ENCODE peak calls at places on chromosomes 7 and 10, in five cellular contexts. A is ovary, J is lower lobe of right lung, V is tibial nerve, M is GM23338. B is an unnamed sample.

GRCh38 chr7:65301007-65301406 is 72.6 kb upstream of the ZNF92 start:
- DNase-seq in A (no peak), J (no peak), V (no peak), M (no peak), B (no peak)

GRCh38 chr10:63437334-63437949 is 28.3 kb downstream of the JMJD1C start:
- DNase-seq in A (no peak), J (no peak), V (no peak), M (no peak), B (no peak)

GRCh38 chr7:128323489-128324362 is 20.0 kb downstream of the RBM28 start:
- DNase-seq in A (no peak), J (no peak), V (no peak), M (no peak), B (no peak)

GRCh38 chr10:9877978-9878377 is 1139.7 kb upstream of the CELF2 start:
- DNase-seq in A (no peak), J (no peak), V (no peak), M (no peak), B (no peak)

GRCh38 chr7:18553585-18554055 is 58.1 kb downstream of the HDAC9 start:
- DNase-seq in A (no peak), J (no peak), V (no peak), M (no peak), B (no peak)

GRCh38 chr10:75180592-75180991 is 30.0 kb upstream of the VDAC2 start:
- DNase-seq in A (no peak), J (no peak), V (no peak), M (no peak), B (no peak)

GRCh38 chr7:4799508-4800268 is 24.3 kb downstream of the AP5Z1 start:
- DNase-seq in A (no peak), J (peak), V (peak), M (no peak), B (no peak)

GRCh38 chr7:146635200-146636032 is 518.8 kb downstream of the CNTNAP2 start:
- DNase-seq in A (no peak), J (no peak), V (no peak), M (peak), B (no peak)

GRCh38 chr10:103476046-103476768 is 2.8 kb downstream of the CALHM3 start:
- DNase-seq in A (no peak), J (no peak), V (no peak), M (peak), B (no peak)

GRCh38 chr7:50359995-50360925 is 55.7 kb downstream of the IKZF1 start:
- DNase-seq in A (no peak), J (no peak), V (no peak), M (no peak), B (no peak)
- H3K27ac ChIP-seq in A (no peak), J (peak), V (no peak), M (no peak), B (no peak)

GRCh38 chr10:47139121-47139520 is 160.9 kb upstream of the GDF10 start:
- DNase-seq in A (no peak), J (no peak), V (no peak), M (no peak), B (no peak)
- H3K4me3 ChIP-seq in A (no peak), J (no peak), V (no peak), M (no peak), B (no peak)

GRCh38 chr7:106042196-106042611 is 69.9 kb downstream of the SYPL1 start:
- DNase-seq in A (peak), J (no peak), V (no peak), M (no peak), B (no peak)
- H3K27ac ChIP-seq in A (peak), J (no peak), V (no peak), M (no peak), B (no peak)

GRCh38 chr10:5809541-5810154 is 3.6 kb downstream of the GDI2 start:
- DNase-seq in A (no peak), J (no peak), V (no peak), M (no peak), B (no peak)
- H3K4me3 ChIP-seq in A (no peak), J (no peak), V (no peak), M (peak), B (peak)

GRCh38 chr10:79136227-79137005 is 67.7 kb downstream of the ZMIZ1 start:
- DNase-seq in A (no peak), J (no peak), V (no peak), M (no peak), B (no peak)
- H3K27ac ChIP-seq in A (peak), J (peak), V (peak), M (no peak), B (peak)

DNA sequence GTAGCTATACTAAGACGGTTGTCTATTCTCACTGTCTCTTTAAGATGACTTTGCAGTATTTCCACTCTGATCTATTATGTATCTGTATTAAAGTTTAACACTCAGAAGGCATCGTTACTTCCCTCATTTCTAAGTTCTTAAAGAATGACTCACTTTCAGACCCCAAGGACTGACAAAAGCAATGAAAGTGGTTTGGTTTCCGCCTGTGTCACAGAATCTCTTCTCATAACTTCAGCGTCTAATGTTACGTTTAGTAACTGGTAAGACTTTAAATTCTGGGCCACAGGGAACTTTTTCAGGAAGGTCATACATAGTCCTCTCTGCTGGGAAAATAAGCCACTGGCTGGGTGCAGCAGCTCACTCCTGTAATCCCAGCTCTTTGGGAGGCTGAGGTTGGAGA is 892.0 kb upstream of the AUTS2 start:
- DNase-seq in A (no peak), J (no peak), V (no peak), M (no peak), B (no peak)
- H3K4me3 ChIP-seq in A (no peak), J (no peak), V (no peak), M (no peak), B (no peak)

GRCh38 chr7:116195451-116195850 is 14.9 kb upstream of the TES start:
- DNase-seq in A (no peak), J (no peak), V (no peak), M (no peak), B (no peak)

GRCh38 chr7:116196947-116197346 is 13.4 kb upstream of the TES start:
- DNase-seq in A (no peak), J (no peak), V (no peak), M (no peak), B (no peak)

GRCh38 chr7:116194115-116194514 is 16.2 kb upstream of the TES start:
- DNase-seq in A (no peak), J (no peak), V (no peak), M (no peak), B (no peak)

GRCh38 chr7:116197355-116197754 is 13.0 kb upstream of the TES start:
- DNase-seq in A (no peak), J (no peak), V (no peak), M (no peak), B (no peak)

DNA sequence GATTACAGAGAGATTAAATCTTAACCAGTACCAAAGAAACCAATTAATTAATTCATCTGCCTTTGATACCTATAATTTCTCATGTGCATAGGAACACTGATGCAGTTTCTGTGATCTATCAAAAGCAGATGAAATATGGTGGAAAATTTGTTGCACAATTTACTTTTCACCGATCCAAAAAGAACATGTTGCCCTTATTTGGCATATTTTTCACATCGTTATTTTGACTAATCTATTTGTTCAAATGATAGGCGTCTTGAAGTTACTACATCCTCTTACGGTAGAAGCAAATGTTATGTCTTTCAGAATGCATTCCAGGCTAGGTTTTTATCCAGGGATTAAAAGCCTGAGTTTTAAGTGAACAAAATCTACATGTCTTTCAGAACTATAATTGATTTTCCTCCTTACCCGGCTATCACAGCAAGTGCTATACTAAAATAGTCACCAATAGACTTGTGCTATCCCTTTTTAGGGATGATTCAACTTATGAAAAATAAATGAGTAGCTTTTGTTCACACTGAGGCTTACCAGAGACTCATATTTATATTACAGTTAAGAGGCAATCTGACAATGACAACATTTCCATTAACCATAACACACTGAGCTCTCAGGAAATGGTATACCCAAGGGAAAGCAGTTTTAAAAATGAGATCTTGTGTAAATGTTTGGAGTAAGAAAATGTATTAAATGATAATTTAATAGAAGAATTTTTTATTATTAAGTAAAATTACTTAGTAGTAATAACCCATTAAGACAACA is 16.8 kb upstream of the TES start:
- DNase-seq in A (no peak), J (no peak), V (no peak), M (no peak), B (no peak)
- H3K27ac ChIP-seq in A (no peak), J (no peak), V (no peak), M (no peak), B (no peak)